ENCODE peak calls at places on chromosomes 13 and 19, in ten cellular contexts. I is natural killer cell; D is upper lobe of left lung; T is PC-3; S is RWPE2; R is HCT116; Y is naive thymus-derived CD4-positive, alpha-beta T cell; M is heart right ventricle; N is psoas muscle; G is aorta. O is an unnamed sample.

GRCh38 chr19:44668985-44669764 is 2.1 kb upstream of the CEACAM19 start:
- ATAC-seq in I (no peak), D (no peak), T (peak; percentile 51), S (peak; percentile 37), R (no peak), Y (no peak), M (no peak), N (no peak), G (no peak), O (peak; percentile 28)

GRCh38 chr13:97627566-97627965 is 193.6 kb downstream of the RAP2A start:
- ATAC-seq in I (no peak), D (peak; percentile 87), T (peak; percentile 96), S (peak; percentile 77), R (peak; percentile 86), Y (no peak), M (peak; percentile 73), N (peak; percentile 99), G (peak; percentile 68), O (no peak)

GRCh38 chr13:36981156-36981743 is 17.9 kb downstream of the ALG5 start:
- ATAC-seq in I (no peak), D (no peak), T (peak; percentile 35), S (no peak), R (peak; percentile 54), Y (peak; percentile 49), M (no peak), N (no peak), G (peak; percentile 69), O (no peak)

GRCh38 chr13:95494082-95494681 is 58.3 kb upstream of the CLDN10 start:
- ATAC-seq in I (no peak), D (no peak), T (peak; percentile 72), S (peak; percentile 64), R (peak; percentile 78), Y (no peak), M (no peak), N (no peak), G (no peak), O (no peak)

GRCh38 chr13:30905932-30906383 is at the start of gene MEDAG:
- ATAC-seq in I (no peak), D (peak; percentile 94), T (no peak), S (no peak), R (no peak), Y (no peak), M (peak; percentile 82), N (peak; percentile 90), G (peak; percentile 92), O (no peak)

GRCh38 chr13:28719227-28719562 is 425 bp upstream of the SLC46A3 start:
- ATAC-seq in I (no peak), D (no peak), T (no peak), S (no peak), R (no peak), Y (no peak), M (peak; percentile 3), N (peak; percentile 3), G (no peak), O (no peak)

GRCh38 chr19:41411682-41412265 is 14.2 kb downstream of the BCKDHA start:
- ATAC-seq in I (no peak), D (no peak), T (no peak), S (no peak), R (no peak), Y (no peak), M (peak; percentile 87), N (peak; percentile 80), G (peak; percentile 27), O (no peak)

GRCh38 chr19:41249707-41250423 is 14.3 kb upstream of the HNRNPUL1 start:
- ATAC-seq in I (no peak), D (no peak), T (no peak), S (peak; percentile 66), R (peak; percentile 71), Y (no peak), M (no peak), N (no peak), G (no peak), O (no peak)

GRCh38 chr13:21696865-21697448 is 26.1 kb downstream of the FGF9 start:
- ATAC-seq in I (no peak), D (no peak), T (no peak), S (no peak), R (no peak), Y (no peak), M (no peak), N (no peak), G (no peak), O (no peak)

GRCh38 chr13:111536239-111536638 is 215.8 kb downstream of the TEX29 start:
- ATAC-seq in I (no peak), D (no peak), T (no peak), S (no peak), R (no peak), Y (no peak), M (no peak), N (no peak), G (no peak), O (no peak)

GRCh38 chr13:45393941-45394570 is 24.1 kb downstream of the SLC25A30 start:
- ATAC-seq in I (peak; percentile 36), D (no peak), T (peak; percentile 88), S (peak; percentile 90), R (peak; percentile 99), Y (peak; percentile 52), M (peak; percentile 54), N (peak; percentile 69), G (no peak), O (no peak)

GRCh38 chr19:722553-723101 is 13.9 kb downstream of the PALM start:
- ATAC-seq in I (no peak), D (no peak), T (no peak), S (no peak), R (peak; percentile 63), Y (no peak), M (peak; percentile 39), N (peak; percentile 35), G (no peak), O (no peak)

GRCh38 chr19:21586341-21587116 is 81.1 kb downstream of the ZNF429 start:
- ATAC-seq in I (no peak), D (peak; percentile 75), T (peak; percentile 35), S (peak; percentile 31), R (no peak), Y (peak; percentile 69), M (peak; percentile 62), N (peak; percentile 67), G (peak; percentile 61), O (peak; percentile 66)

GRCh38 chr13:23750383-23751121 is 138.6 kb downstream of the MIPEP start:
- ATAC-seq in I (no peak), D (no peak), T (peak; percentile 55), S (peak; percentile 52), R (no peak), Y (no peak), M (no peak), N (no peak), G (no peak), O (peak; percentile 53)

GRCh38 chr13:74324338-74324737 is 190.1 kb upstream of the KLF12 start:
- ATAC-seq in I (no peak), D (no peak), T (no peak), S (no peak), R (no peak), Y (no peak), M (no peak), N (no peak), G (no peak), O (no peak)

GRCh38 chr13:76667551-76667950 is 218.7 kb downstream of the KCTD12 start:
- ATAC-seq in I (no peak), D (peak; percentile 66), T (peak; percentile 57), S (peak; percentile 56), R (no peak), Y (peak; percentile 63), M (peak; percentile 72), N (peak; percentile 54), G (peak; percentile 79), O (peak; percentile 47)

GRCh38 chr13:94992277-94992989 is 280.1 kb upstream of the SOX21 start:
- ATAC-seq in I (no peak), D (peak; percentile 14), T (no peak), S (no peak), R (no peak), Y (no peak), M (no peak), N (no peak), G (no peak), O (no peak)

GRCh38 chr19:10643968-10644290 is 10.2 kb upstream of the ILF3 start:
- ATAC-seq in I (no peak), D (no peak), T (peak; percentile 12), S (peak; percentile 4), R (no peak), Y (no peak), M (peak; percentile 12), N (peak; percentile 17), G (peak; percentile 24), O (no peak)

GRCh38 chr13:41011382-41011956 is 7.6 kb downstream of the ELF1 start:
- ATAC-seq in I (no peak), D (no peak), T (no peak), S (no peak), R (no peak), Y (no peak), M (no peak), N (no peak), G (no peak), O (no peak)